ENCODE peak calls at places on chromosomes 2 and 18, in five cellular contexts. W is upper lobe of right lung, L is IMR-90, G is left ventricle myocardium inferior, N is epithelial cell of esophagus. E is an unnamed sample.
A peak's percentile ranks its signal among the peaks of the same experiment; 100 is the strongest.

GRCh38 chr18:36305375-36305774 is 7.9 kb downstream of the FHOD3 start:
- DNase-seq in W (no peak), L (no peak), G (no peak), N (no peak), E (no peak)

GRCh38 chr18:56992777-56993176 is 154.1 kb upstream of the BOD1L2 start:
- DNase-seq in W (no peak), L (peak; percentile 35), G (no peak), N (peak; percentile 31), E (no peak)

GRCh38 chr2:121084137-121084680 is 200.8 kb downstream of the TFCP2L1 start:
- DNase-seq in W (no peak), L (no peak), G (no peak), N (peak; percentile 37), E (no peak)

GRCh38 chr18:8868779-8869415 is 163.5 kb downstream of the MTCL1 start:
- DNase-seq in W (no peak), L (no peak), G (no peak), N (no peak), E (no peak)

GRCh38 chr2:25654801-25655200 is 18.6 kb downstream of the DTNB start:
- DNase-seq in W (no peak), L (no peak), G (no peak), N (no peak), E (no peak)

GRCh38 chr2:120445431-120446143 is 99.7 kb downstream of the INHBB start:
- DNase-seq in W (no peak), L (peak; percentile 33), G (no peak), N (peak; percentile 31), E (no peak)

GRCh38 chr2:226362991-226363390 is 436.6 kb downstream of the IRS1 start:
- DNase-seq in W (no peak), L (peak; percentile 80), G (no peak), N (peak; percentile 56), E (no peak)

GRCh38 chr2:85601771-85602475 is 575 bp downstream of the TMEM150A start:
- DNase-seq in W (peak; percentile 90), L (no peak), G (peak; percentile 78), N (peak; percentile 55), E (no peak)

GRCh38 chr2:84906900-84907714 is 1.7 kb downstream of the TMSB10 start:
- DNase-seq in W (peak; percentile 84), L (peak; percentile 75), G (peak; percentile 70), N (peak; percentile 89), E (no peak)

GRCh38 chr2:134677866-134678774 is 40.7 kb downstream of the TMEM163 start:
- DNase-seq in W (no peak), L (no peak), G (no peak), N (no peak), E (no peak)

GRCh38 chr2:149587220-149587949 is at the start of gene MMADHC:
- DNase-seq in W (peak; percentile 97), L (peak; percentile 97), G (peak; percentile 94), N (peak; percentile 96), E (peak; percentile 93)

GRCh38 chr2:174729797-174730529 is 34.3 kb downstream of the CHRNA1 start:
- DNase-seq in W (no peak), L (peak; percentile 10), G (no peak), N (peak; percentile 18), E (no peak)

GRCh38 chr2:14638488-14638887 is 6.0 kb downstream of the LRATD1 start:
- DNase-seq in W (no peak), L (no peak), G (no peak), N (no peak), E (no peak)

GRCh38 chr2:14647714-14648113 is 15.2 kb downstream of the LRATD1 start:
- DNase-seq in W (no peak), L (no peak), G (no peak), N (no peak), E (no peak)

GRCh38 chr2:14641116-14641515 is 8.6 kb downstream of the LRATD1 start:
- DNase-seq in W (no peak), L (no peak), G (no peak), N (no peak), E (no peak)

DNA sequence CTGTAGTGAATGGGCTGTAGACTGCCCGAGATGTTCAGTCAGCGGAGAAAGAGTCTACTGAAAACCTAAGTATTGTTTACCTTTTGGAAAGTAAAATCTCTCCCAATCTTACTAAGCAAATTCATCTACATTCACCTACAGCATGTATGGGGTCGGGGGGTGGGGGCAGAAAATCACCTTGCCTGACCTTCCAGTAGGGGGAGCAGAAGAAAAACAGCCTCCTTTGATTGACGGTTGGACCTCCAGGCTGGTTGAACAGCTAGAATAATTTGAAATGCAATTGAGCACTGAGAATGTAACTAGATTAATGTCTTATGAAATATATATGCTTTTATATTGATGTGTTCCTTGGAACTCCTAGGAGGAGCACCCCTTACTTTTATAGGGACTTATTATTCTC is 10.0 kb downstream of the LRATD1 start:
- DNase-seq in W (no peak), L (no peak), G (no peak), N (no peak), E (no peak)
- TF ChIP-seq CTCF in W (no peak), L (no peak), G (no peak), N (peak; percentile 4), E (peak; percentile 40)

GRCh38 chr2:105574796-105575344 is 169.8 kb upstream of the NCK2 start:
- DNase-seq in W (no peak), L (no peak), G (no peak), N (no peak), E (no peak)

GRCh38 chr2:105576050-105576439 is 168.7 kb upstream of the NCK2 start:
- DNase-seq in W (no peak), L (no peak), G (no peak), N (no peak), E (no peak)

GRCh38 chr2:105576440-105577241 is 168.1 kb upstream of the NCK2 start:
- DNase-seq in W (no peak), L (peak; percentile 42), G (no peak), N (peak; percentile 76), E (no peak)

GRCh38 chr2:105573910-105574655 is 170.6 kb upstream of the NCK2 start:
- DNase-seq in W (no peak), L (no peak), G (no peak), N (no peak), E (no peak)

DNA sequence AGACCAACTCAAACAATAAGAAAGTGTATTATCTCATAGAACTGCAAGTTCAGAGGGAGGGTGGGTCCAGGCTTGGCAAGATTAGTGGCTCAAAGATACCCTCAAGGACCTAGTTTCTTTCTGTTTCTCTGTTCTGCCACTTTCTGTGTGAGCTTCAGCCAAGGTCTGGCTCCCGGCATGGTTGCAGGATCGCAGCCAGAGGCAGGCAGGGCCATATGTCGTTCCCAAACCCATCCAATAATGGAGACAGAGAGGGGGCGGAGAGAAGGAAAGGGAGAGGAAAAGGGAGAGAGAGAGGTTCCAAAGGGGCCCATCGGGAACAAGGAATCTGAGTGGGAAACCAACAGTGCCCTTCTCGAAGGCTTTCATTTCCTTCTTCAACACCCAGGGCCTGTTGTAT is 169.1 kb upstream of the NCK2 start:
- DNase-seq in W (no peak), L (no peak), G (no peak), N (no peak), E (no peak)
- TF ChIP-seq CTCF in W (no peak), L (no peak), G (no peak), N (no peak), E (no peak)

GRCh38 chr2:237685408-237685807 is 58.0 kb downstream of the LRRFIP1 start:
- DNase-seq in W (peak; percentile 37), L (no peak), G (no peak), N (peak; percentile 48), E (no peak)
- TF ChIP-seq CTCF in W (no peak), L (peak; percentile 48), G (peak; percentile 27), N (peak; percentile 55), E (peak; percentile 52)

GRCh38 chr2:218276986-218277755 is 6.9 kb downstream of the PNKD start:
- DNase-seq in W (no peak), L (no peak), G (no peak), N (no peak), E (no peak)
- TF ChIP-seq CTCF in W (no peak), L (no peak), G (no peak), N (peak; percentile 39), E (no peak)

DNA sequence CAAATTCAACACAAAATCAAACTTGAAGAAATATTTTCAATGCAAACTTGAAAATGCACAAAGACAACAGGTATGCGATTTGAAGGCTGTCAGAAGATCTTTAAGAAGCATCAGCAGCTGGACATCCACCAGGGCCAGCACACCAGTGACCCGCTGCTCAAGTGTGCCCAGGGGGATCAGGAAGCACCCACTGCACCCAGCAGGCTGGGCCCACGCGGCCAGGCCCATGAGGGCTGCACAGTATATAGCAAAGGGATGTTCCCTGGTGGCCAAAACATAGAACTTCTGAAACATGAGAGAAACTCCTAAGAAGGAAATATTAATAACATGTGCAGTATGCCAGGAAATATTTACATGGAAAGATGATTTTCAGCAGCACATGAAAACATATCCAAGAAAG is 25.0 kb downstream of the WDFY1 start:
- DNase-seq in W (no peak), L (no peak), G (no peak), N (no peak), E (no peak)
- TF ChIP-seq CTCF in W (no peak), L (no peak), G (no peak), N (peak; percentile 12), E (peak; percentile 39)

GRCh38 chr2:65800998-65801397 is 368.6 kb upstream of the SPRED2 start:
- DNase-seq in W (no peak), L (peak; percentile 23), G (no peak), N (peak; percentile 59), E (no peak)
- TF ChIP-seq CTCF in W (peak; percentile 28), L (peak; percentile 45), G (peak; percentile 45), N (peak; percentile 44), E (peak; percentile 41)

DNA sequence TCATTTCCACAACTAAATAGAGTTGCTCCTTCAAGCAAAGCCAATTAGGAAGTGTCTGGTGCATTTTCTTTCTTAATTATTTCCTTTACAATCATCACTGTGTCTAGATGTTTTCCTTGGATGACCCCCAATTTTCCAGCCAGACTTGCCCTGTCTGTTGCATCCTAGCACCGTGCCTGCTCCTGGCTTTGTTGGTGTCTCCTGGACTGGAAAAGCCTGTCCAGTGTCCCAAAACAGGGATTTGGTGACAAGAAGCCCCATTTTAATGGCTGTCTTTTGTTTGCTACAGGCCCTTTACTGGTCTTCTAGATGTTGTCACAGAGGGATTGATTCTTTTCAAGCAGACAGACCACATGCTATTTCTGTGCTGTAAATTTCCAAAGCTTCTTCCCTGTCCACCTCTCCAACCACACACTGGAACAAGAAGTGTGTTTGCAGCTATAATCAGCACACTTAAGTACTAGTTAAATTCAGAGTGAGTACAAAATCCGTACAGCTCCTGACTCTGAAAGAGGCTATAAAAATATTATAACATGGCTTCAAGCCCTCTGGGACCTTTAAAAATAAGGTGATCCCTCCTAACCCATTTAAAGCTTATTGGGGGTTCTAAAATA is 38.4 kb downstream of the RNF144A start:
- DNase-seq in W (no peak), L (no peak), G (no peak), N (no peak), E (no peak)
- TF ChIP-seq CTCF in W (no peak), L (no peak), G (no peak), N (no peak), E (no peak)

DNA sequence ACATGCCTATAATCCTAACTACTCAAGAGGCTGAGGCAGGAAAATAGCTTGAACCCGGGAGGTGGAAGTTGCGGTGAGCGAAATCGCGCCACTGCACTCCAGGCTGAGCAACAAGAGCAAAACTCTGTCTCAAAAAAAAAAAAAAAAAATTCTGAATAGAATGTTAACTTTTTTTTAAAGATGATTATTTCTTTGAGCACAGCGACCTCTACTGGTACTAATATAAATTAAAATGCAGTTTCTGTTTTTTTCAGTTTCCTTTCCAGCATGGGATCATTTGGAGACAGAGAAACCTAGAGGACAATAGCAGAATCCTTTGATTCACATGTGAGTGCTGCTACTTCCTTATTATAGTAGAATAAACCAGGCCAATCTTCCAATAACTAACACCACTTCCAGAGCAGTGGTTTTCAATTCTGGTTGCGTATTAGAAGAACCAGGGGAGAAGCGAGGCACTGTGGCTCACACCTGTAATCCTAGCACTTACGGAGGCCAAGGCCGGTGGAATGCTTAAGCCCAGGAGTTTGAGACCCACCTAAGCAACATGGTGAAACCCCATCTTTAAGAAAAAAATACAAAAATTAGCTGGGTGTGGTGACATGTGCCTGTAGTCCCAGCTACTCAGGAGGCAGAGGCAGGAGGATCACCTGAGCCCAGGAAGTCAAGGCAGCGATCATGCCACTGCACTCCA is 10.2 kb downstream of the SRSF7 start:
- DNase-seq in W (no peak), L (peak; percentile 53), G (no peak), N (peak; percentile 27), E (no peak)
- TF ChIP-seq CTCF in W (peak; percentile 64), L (peak; percentile 56), G (peak; percentile 72), N (peak; percentile 36), E (peak; percentile 83)

E was measured in type B pancreatic cell.